ENCODE peak calls at places on chromosomes 4 and X, in eight cellular contexts. K is nephron progenitor cell, M is OCI-LY7, I is neural crest cell, O is suprapubic skin, L is fibroblast of pulmonary artery, J is cardiac muscle cell, G is MCF 10A. F is an unnamed sample.

GRCh38 chr4:73486497-73486896 is 5.0 kb downstream of the AFM start:
- DNase-seq in L (no peak), J (no peak), G (no peak), K (no peak), I (no peak), M (no peak), O (no peak), F (no peak)

GRCh38 chr4:80263541-80264351 is 2.7 kb upstream of the FGF5 start:
- DNase-seq in I (no peak), M (no peak), O (no peak), J (peak), L (no peak), G (no peak), K (peak), F (no peak)

GRCh38 chr4:149972407-149972806 is 105.8 kb upstream of the DCLK2 start:
- DNase-seq in K (no peak), L (no peak), M (no peak), J (no peak), I (no peak), O (no peak), G (no peak), F (no peak)

GRCh38 chr4:53706422-53707032 is 115.2 kb upstream of the LNX1 start:
- DNase-seq in G (peak), M (peak), I (no peak), J (peak), L (peak), K (peak), O (no peak), F (no peak)

GRCh38 chr4:73440653-73441052 is 4.6 kb downstream of the AFP start:
- DNase-seq in I (no peak), J (no peak), K (no peak), M (no peak), O (no peak), L (no peak), G (no peak), F (no peak)

GRCh38 chr4:86942185-86942666 is 7.4 kb downstream of the AFF1 start:
- DNase-seq in L (peak), G (no peak), J (peak), K (no peak), I (no peak), M (no peak), O (no peak), F (no peak)

GRCh38 chrX:153793291-153793690 is 884 bp downstream of the IDH3G start:
- DNase-seq in K (no peak), I (no peak), G (no peak), O (no peak), M (no peak), J (peak), L (no peak), F (no peak)

GRCh38 chr4:48173055-48173991 is 39.3 kb upstream of the TXK start:
- DNase-seq in L (peak), J (peak), K (no peak), G (peak), I (no peak), O (no peak), M (no peak), F (no peak)

GRCh38 chrX:22634081-22634480 is 361.4 kb downstream of the CBLL2 start:
- DNase-seq in K (no peak), J (peak), G (no peak), O (no peak), I (no peak), L (peak), M (no peak), F (no peak)

GRCh38 chr4:138398297-138398696 is 156.1 kb upstream of the SLC7A11 start:
- DNase-seq in G (peak), K (no peak), L (peak), I (no peak), M (no peak), O (no peak), J (no peak), F (no peak)

GRCh38 chr4:147590249-147590920 is 26.8 kb upstream of the TMEM184C start:
- DNase-seq in L (peak), J (peak), M (peak), G (peak), I (peak), K (peak), O (no peak), F (no peak)

GRCh38 chr4:163495900-163496299 is 1.4 kb downstream of the TMA16 start:
- DNase-seq in K (no peak), O (no peak), J (no peak), G (peak), I (no peak), L (no peak), M (peak), F (no peak)

GRCh38 chr4:100790838-100791615 is 273.2 kb upstream of the EMCN start:
- DNase-seq in I (no peak), J (no peak), L (no peak), K (no peak), M (no peak), G (no peak), O (no peak), F (no peak)

GRCh38 chr4:115675721-115676120 is 562.3 kb upstream of the NDST4 start:
- DNase-seq in L (no peak), I (no peak), J (no peak), K (no peak), M (no peak), G (peak), O (no peak), F (no peak)

GRCh38 chrX:63566856-63567255 is 215.7 kb upstream of the SPIN4 start:
- DNase-seq in L (no peak), M (no peak), O (no peak), G (no peak), K (no peak), J (no peak), I (no peak), F (no peak)

GRCh38 chr4:22430626-22431025 is 85.2 kb downstream of the ADGRA3 start:
- DNase-seq in K (no peak), J (no peak), I (no peak), M (no peak), L (no peak), O (no peak), G (no peak), F (no peak)

GRCh38 chrX:2261838-2262678 is 238.7 kb downstream of the DHRSX start:
- DNase-seq in J (no peak), K (no peak), O (peak), I (no peak), M (no peak), L (no peak), G (no peak), F (no peak)

GRCh38 chr4:6672131-6672530 is 21.5 kb upstream of the S100P start:
- DNase-seq in K (no peak), I (no peak), O (peak), J (no peak), M (no peak), G (no peak), L (no peak), F (no peak)

GRCh38 chr4:57374866-57375595 is 264.8 kb upstream of the IGFBP7 start:
- DNase-seq in I (no peak), L (no peak), G (no peak), J (no peak), M (no peak), O (no peak), K (no peak), F (no peak)

GRCh38 chr4:7779194-7779768 is 160.4 kb downstream of the AFAP1 start:
- DNase-seq in M (no peak), J (peak), G (no peak), K (no peak), O (peak), L (no peak), I (no peak), F (no peak)

GRCh38 chrX:47707031-47707780 is 48.2 kb upstream of the UXT start:
- DNase-seq in K (no peak), O (no peak), G (no peak), M (no peak), I (no peak), J (peak), L (peak), F (no peak)

DNA sequence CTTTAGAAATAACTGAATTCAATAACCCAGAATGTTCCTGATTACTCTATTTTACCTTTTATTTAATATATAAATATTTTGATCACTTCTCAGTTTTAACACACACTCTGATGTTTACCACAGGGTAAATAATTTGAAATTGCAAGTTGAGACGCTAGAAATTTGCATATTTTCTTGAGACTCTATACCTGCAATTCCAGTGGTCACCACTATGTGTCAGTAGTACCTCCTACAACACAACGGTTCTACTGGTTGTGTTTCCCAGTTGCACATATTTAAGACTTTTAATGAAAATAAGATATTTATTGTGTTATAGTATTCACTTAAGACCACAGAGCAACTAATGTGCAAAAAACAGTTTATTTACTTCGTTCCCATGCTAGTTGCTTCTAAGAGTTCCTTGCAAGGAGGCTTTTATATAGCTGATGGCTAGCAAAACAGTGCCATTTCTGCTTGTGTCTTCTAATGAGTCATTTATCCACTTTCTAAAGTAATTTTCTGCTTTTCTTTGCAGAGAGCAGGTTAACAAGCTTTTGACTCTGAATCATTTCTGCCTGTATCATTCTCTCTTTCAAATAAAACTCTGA is 98.9 kb upstream of the PDLIM3 start:
- DNase-seq in J (no peak), K (no peak), L (peak), O (no peak), G (peak), M (peak), I (no peak), F (no peak)
- TF ChIP-seq CTCF in J (peak), K (peak), L (peak), O (no peak), G (peak), M (peak), I (peak), F (peak)

GRCh38 chr4:2284934-2285664 is 23.2 kb upstream of the MXD4 start:
- DNase-seq in K (no peak), J (peak), O (peak), M (no peak), G (peak), L (peak), I (no peak), F (no peak)

GRCh38 chr4:2284161-2284933 is 22.4 kb upstream of the MXD4 start:
- DNase-seq in J (no peak), K (no peak), M (no peak), I (no peak), G (no peak), L (no peak), O (peak), F (peak)

GRCh38 chr4:2280531-2281300 is 18.8 kb upstream of the MXD4 start:
- DNase-seq in O (no peak), J (no peak), L (no peak), G (no peak), M (no peak), K (no peak), I (no peak), F (no peak)

GRCh38 chr4:2281575-2282343 is 19.9 kb upstream of the MXD4 start:
- DNase-seq in L (peak), K (no peak), J (no peak), O (no peak), G (peak), M (peak), I (no peak), F (no peak)

GRCh38 chr4:2283199-2283711 is 21.3 kb upstream of the MXD4 start:
- DNase-seq in M (no peak), O (no peak), K (no peak), L (no peak), J (no peak), I (no peak), G (no peak), F (no peak)
- TF ChIP-seq CTCF in M (no peak), O (no peak), K (no peak), L (no peak), J (no peak), I (no peak), G (no peak), F (no peak)

GRCh38 chr4:133483600-133484246 is 334.6 kb downstream of the PCDH10 start:
- DNase-seq in J (peak), L (peak), K (peak), I (no peak), M (no peak), O (no peak), G (peak), F (no peak)
- TF ChIP-seq CTCF in J (peak), L (peak), K (peak), I (peak), M (peak), O (no peak), G (peak), F (no peak)

GRCh38 chrX:44873415-44874270 is 655 bp downstream of the KDM6A start:
- DNase-seq in I (peak), L (peak), K (peak), M (peak), J (peak), G (peak), O (peak), F (peak)
- TF ChIP-seq CTCF in I (no peak), L (no peak), K (no peak), M (no peak), J (no peak), G (no peak), O (no peak), F (no peak)

F was measured in CD14-positive monocyte.